ENCODE peak calls at places on chromosome 17, in five cellular contexts. C, P, J, H and R are unnamed samples.

GRCh38 chr17:48871551-48872351 is 20.8 kb upstream of the ATP5MC1 start:
- DNase-seq in H (no peak), P (no peak), J (peak; percentile 39), C (no peak), R (peak; percentile 20)

GRCh38 chr17:35448214-35448898 is at the start of gene SLFN13:
- DNase-seq in H (peak; percentile 62), P (no peak), J (peak; percentile 60), C (no peak), R (peak; percentile 64)

GRCh38 chr17:74453665-74454196 is 12.7 kb upstream of the CD300A start:
- DNase-seq in J (peak; percentile 70), H (no peak), C (no peak), P (no peak), R (no peak)

GRCh38 chr17:50871369-50871768 is 5.2 kb upstream of the TOB1 start:
- DNase-seq in J (no peak), H (no peak), C (no peak), P (no peak), R (no peak)

GRCh38 chr17:48429638-48430586 is at the start of gene SKAP1:
- DNase-seq in P (no peak), H (no peak), J (no peak), C (no peak), R (no peak)

GRCh38 chr17:59845595-59846390 is 47.0 kb downstream of the TUBD1 start:
- DNase-seq in P (no peak), J (peak; percentile 90), C (no peak), H (no peak), R (peak; percentile 81)

GRCh38 chr17:41736983-41737679 is 2.7 kb upstream of the HAP1 start:
- DNase-seq in H (no peak), J (no peak), C (no peak), P (no peak), R (no peak)

GRCh38 chr17:65562206-65562531 is 721 bp upstream of the AXIN2 start:
- DNase-seq in P (no peak), H (no peak), C (no peak), J (no peak), R (no peak)

GRCh38 chr17:59707971-59708425 is 544 bp downstream of the VMP1 start:
- DNase-seq in C (no peak), P (peak; percentile 64), J (no peak), H (no peak), R (no peak)

GRCh38 chr17:57970706-57971105 is 15.5 kb upstream of the CUEDC1 start:
- DNase-seq in H (no peak), C (no peak), J (no peak), P (no peak), R (no peak)

GRCh38 chr17:36674278-36674650 is 72.9 kb downstream of the MRM1 start:
- DNase-seq in J (no peak), P (no peak), C (no peak), H (no peak), R (no peak)

GRCh38 chr17:9321862-9322261 is 253.8 kb downstream of the STX8 start:
- DNase-seq in C (no peak), J (peak; percentile 5), P (no peak), H (no peak), R (no peak)

GRCh38 chr17:27878776-27879562 is 14.2 kb downstream of the LYRM9 start:
- DNase-seq in J (no peak), C (no peak), P (no peak), H (no peak), R (peak; percentile 9)

GRCh38 chr17:75900691-75901533 is 3.8 kb downstream of the MRPL38 start:
- DNase-seq in H (no peak), C (no peak), J (no peak), P (no peak), R (no peak)

GRCh38 chr17:82106697-82107305 is 8.8 kb upstream of the FASN start:
- DNase-seq in C (no peak), P (no peak), H (no peak), J (no peak), R (no peak)
- H3K4me3 ChIP-seq in C (no peak overlapping the region), P (peak overlapping the region; percentile 71), H (no peak overlapping the region), J (no peak overlapping the region), R (no peak overlapping the region)

GRCh38 chr17:43952351-43952723 is 1.4 kb downstream of the PYY start:
- DNase-seq in P (no peak), H (peak; percentile 93), C (no peak), J (no peak), R (no peak)
- H3K4me3 ChIP-seq in P (no peak overlapping the region), H (peak overlapping the region; percentile 13), C (no peak overlapping the region), J (no peak overlapping the region), R (no peak overlapping the region)

GRCh38 chr17:7441202-7441705 is 1.9 kb downstream of the FGF11 start:
- DNase-seq in J (no peak), C (no peak), P (no peak), H (no peak), R (no peak)
- H3K4me3 ChIP-seq in J (no peak overlapping the region), C (no peak overlapping the region), P (no peak overlapping the region), H (no peak overlapping the region), R (no peak overlapping the region)

DNA sequence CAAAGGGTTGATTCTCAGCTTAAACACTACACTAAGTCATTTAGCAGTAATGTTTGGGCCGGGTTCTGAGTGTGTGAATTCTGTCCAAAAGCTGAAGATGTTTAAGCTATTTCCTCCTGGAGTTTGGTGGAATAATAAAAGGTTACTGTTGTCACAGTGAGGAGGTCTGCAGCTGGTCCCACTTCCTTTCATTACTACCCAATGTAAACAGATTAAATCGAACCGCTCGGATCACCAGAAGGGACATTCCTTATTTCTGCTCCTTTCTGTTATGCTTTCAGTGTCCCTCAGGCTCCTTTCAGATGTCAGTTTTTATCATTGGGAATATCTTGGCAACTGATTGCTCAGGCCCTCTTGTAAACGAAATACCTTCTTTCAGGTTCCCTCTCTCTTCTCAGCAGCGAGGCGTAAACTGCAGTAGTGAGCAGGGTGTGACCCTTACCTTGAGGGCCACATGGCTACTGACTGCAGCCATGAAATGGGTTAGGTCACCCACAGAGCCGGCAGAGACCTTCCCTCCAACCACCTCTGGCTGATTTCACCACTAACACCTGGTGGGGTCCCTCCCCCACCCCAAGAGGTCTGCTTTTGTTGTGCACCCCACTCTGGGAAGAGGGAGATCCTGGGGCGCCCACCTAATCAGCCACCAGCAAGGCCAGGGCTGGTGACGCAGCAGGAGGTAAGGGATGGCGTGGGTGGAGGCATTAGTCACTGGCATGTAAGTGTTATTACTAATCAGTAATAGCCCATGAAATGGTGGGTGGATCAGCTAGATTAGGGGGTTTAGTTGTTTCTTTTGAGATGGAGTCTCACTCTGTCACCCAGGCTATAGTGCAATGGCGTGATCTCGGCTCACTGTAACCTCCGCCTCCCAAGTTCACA is 117.6 kb downstream of the VPS53 start:
- DNase-seq in H (peak; percentile 47), J (peak; percentile 78), C (no peak), P (no peak), R (peak; percentile 59)
- H3K4me3 ChIP-seq in H (no peak overlapping the region), J (no peak overlapping the region), C (no peak overlapping the region), P (no peak overlapping the region), R (no peak overlapping the region)

GRCh38 chr17:2056221-2057129 is 1.6 kb downstream of the HIC1 start:
- DNase-seq in H (no peak), J (peak; percentile 79), P (peak; percentile 57), C (no peak), R (peak; percentile 72)
- H3K4me3 ChIP-seq in H (peak overlapping the region; percentile 76), J (peak overlapping the region; percentile 79), P (peak overlapping the region; percentile 58), C (peak overlapping the region; percentile 79), R (peak overlapping the region; percentile 64)

GRCh38 chr17:77572065-77572601 is 386.4 kb upstream of the TNRC6C start:
- DNase-seq in P (no peak), C (no peak), H (no peak), J (no peak), R (no peak)
- H3K4me3 ChIP-seq in P (no peak overlapping the region), C (no peak overlapping the region), H (no peak overlapping the region), J (no peak overlapping the region), R (no peak overlapping the region)

GRCh38 chr17:17106716-17107115 is 64.5 kb downstream of the MPRIP start:
- DNase-seq in H (no peak), P (no peak), J (no peak), C (no peak), R (peak; percentile 21)

GRCh38 chr17:17109231-17109630 is 67.0 kb downstream of the MPRIP start:
- DNase-seq in J (no peak), H (no peak), C (no peak), P (no peak), R (no peak)

GRCh38 chr17:17107281-17107680 is 65.0 kb downstream of the MPRIP start:
- DNase-seq in H (no peak), J (no peak), C (no peak), P (no peak), R (no peak)

GRCh38 chr17:17108681-17109049 is 66.4 kb downstream of the MPRIP start:
- DNase-seq in H (no peak), J (no peak), C (no peak), P (no peak), R (no peak)

GRCh38 chr17:17107891-17108680 is 65.8 kb downstream of the MPRIP start:
- DNase-seq in J (no peak), P (no peak), C (no peak), H (no peak), R (no peak)
- H3K4me3 ChIP-seq in J (no peak overlapping the region), P (no peak overlapping the region), C (no peak overlapping the region), H (no peak overlapping the region), R (no peak overlapping the region)